ENCODE peak calls at places on chromosomes 13 and 19, in five cellular contexts. J, C, R, I and F are unnamed samples.

GRCh38 chr13:99629641-99630040 is 128.4 kb downstream of the TM9SF2 start:
- DNase-seq in J (no peak), C (no peak), R (no peak), I (no peak), F (no peak)

GRCh38 chr13:99662678-99663077 is 161.4 kb downstream of the TM9SF2 start:
- DNase-seq in J (no peak), C (no peak), R (no peak), I (no peak), F (no peak)

GRCh38 chr19:12867120-12868099 is 13.8 kb downstream of the DNASE2 start:
- DNase-seq in J (peak), C (peak), R (peak), I (peak), F (peak)

GRCh38 chr19:46755853-46756543 is 9.7 kb upstream of the STRN4 start:
- DNase-seq in J (no peak), C (no peak), R (no peak), I (no peak), F (no peak)

GRCh38 chr13:101903890-101904289 is 451.4 kb downstream of the ITGBL1 start:
- DNase-seq in J (no peak), C (no peak), R (no peak), I (no peak), F (no peak)

GRCh38 chr13:114077121-114077937 is 55.1 kb downstream of the RASA3 start:
- DNase-seq in J (no peak), C (no peak), R (no peak), I (no peak), F (no peak)

GRCh38 chr13:37906880-37907279 is 37.3 kb upstream of the TRPC4 start:
- DNase-seq in J (no peak), C (no peak), R (no peak), I (no peak), F (no peak)

GRCh38 chr13:105572401-105572800 is 963.1 kb downstream of the EFNB2 start:
- DNase-seq in J (peak), C (no peak), R (no peak), I (no peak), F (no peak)

GRCh38 chr13:90591260-90591926 is 756.1 kb upstream of the MIR17HG start:
- DNase-seq in J (no peak), C (no peak), R (no peak), I (no peak), F (no peak)

GRCh38 chr19:56126983-56127780 is 6.1 kb upstream of the ZNF787 start:
- DNase-seq in J (no peak), C (no peak), R (no peak), I (no peak), F (no peak)

GRCh38 chr13:92948034-92948433 is 278.6 kb upstream of the GPC6 start:
- DNase-seq in J (no peak), C (no peak), R (no peak), I (no peak), F (no peak)

GRCh38 chr13:34310539-34310938 is 492.6 kb downstream of the RFC3 start:
- DNase-seq in J (no peak), C (no peak), R (no peak), I (no peak), F (no peak)

GRCh38 chr13:94309576-94309975 is 169.9 kb downstream of the DCT start:
- DNase-seq in J (peak), C (no peak), R (no peak), I (no peak), F (no peak)

GRCh38 chr19:5850743-5851293 is 431 bp downstream of the FUT3 start:
- DNase-seq in J (peak), C (no peak), R (no peak), I (no peak), F (no peak)

GRCh38 chr19:20179946-20180345 is 12.9 kb downstream of the ZNF486 start:
- DNase-seq in J (no peak), C (no peak), R (no peak), I (no peak), F (no peak)

GRCh38 chr13:84543976-84544375 is 661.7 kb upstream of the SLITRK1 start:
- DNase-seq in J (no peak), C (no peak), R (no peak), I (no peak), F (no peak)

GRCh38 chr19:49921871-49922755 is 6.9 kb upstream of the ATF5 start:
- DNase-seq in J (peak), C (no peak), R (no peak), I (no peak), F (peak)

GRCh38 chr19:46913852-46914430 is 53.1 kb downstream of the ARHGAP35 start:
- DNase-seq in J (peak), C (no peak), R (no peak), I (no peak), F (no peak)

GRCh38 chr19:44228318-44228717 is 16.0 kb downstream of the ZNF227 start:
- DNase-seq in J (no peak), C (no peak), R (no peak), I (no peak), F (no peak)

GRCh38 chr13:94073006-94073744 is 406.3 kb downstream of the DCT start:
- DNase-seq in J (peak), C (no peak), R (no peak), I (no peak), F (no peak)

GRCh38 chr13:36193151-36193855 is 21.1 kb downstream of the SOHLH2 start:
- DNase-seq in J (no peak), C (no peak), R (no peak), I (no peak), F (peak)

GRCh38 chr13:83702021-83702420 is 180.3 kb downstream of the SLITRK1 start:
- DNase-seq in J (no peak), C (no peak), R (no peak), I (no peak), F (no peak)

GRCh38 chr19:13463296-13463695 is 43.0 kb downstream of the CACNA1A start:
- DNase-seq in J (no peak), C (peak), R (peak), I (peak), F (no peak)

GRCh38 chr19:17137417-17137816 is 61.8 kb downstream of the MYO9B start:
- DNase-seq in J (no peak), C (no peak), R (no peak), I (no peak), F (peak)

GRCh38 chr13:76836311-76836710 is 49.9 kb downstream of the KCTD12 start:
- DNase-seq in J (peak), C (no peak), R (no peak), I (no peak), F (no peak)

GRCh38 chr19:44808463-44809371 is at the start of gene BCAM:
- DNase-seq in J (peak), C (peak), R (peak), I (peak), F (peak)

GRCh38 chr19:4369109-4369887 is 25.9 kb downstream of the MPND start:
- DNase-seq in J (no peak), C (peak), R (peak), I (no peak), F (no peak)

GRCh38 chr13:77514336-77514726 is 21.2 kb upstream of the SCEL start:
- DNase-seq in J (no peak), C (no peak), R (no peak), I (no peak), F (no peak)

GRCh38 chr19:18204394-18205179 is 745 bp upstream of the RAB3A start:
- DNase-seq in J (peak), C (no peak), R (peak), I (peak), F (peak)

GRCh38 chr13:25847145-25847544 is 204.7 kb downstream of the SHISA2 start:
- DNase-seq in J (no peak), C (no peak), R (no peak), I (no peak), F (no peak)

GRCh38 chr19:56601375-56601774 is 6.3 kb downstream of the ZNF71 start:
- DNase-seq in J (no peak), C (no peak), R (no peak), I (no peak), F (no peak)

GRCh38 chr13:48769107-48769704 is 115.5 kb downstream of the CYSLTR2 start:
- DNase-seq in J (peak), C (peak), R (peak), I (peak), F (peak)

GRCh38 chr19:42253245-42254082 is 1.5 kb downstream of the ERF start:
- DNase-seq in J (peak), C (peak), R (peak), I (peak), F (peak)

GRCh38 chr19:30666301-30666803 is 294.2 kb downstream of the ZNF536 start:
- DNase-seq in J (peak), C (peak), R (peak), I (peak), F (no peak)

GRCh38 chr13:99422556-99423220 is 78.6 kb upstream of the TM9SF2 start:
- DNase-seq in J (no peak), C (no peak), R (no peak), I (no peak), F (no peak)

GRCh38 chr19:16394111-16394510 is 69.5 kb downstream of the KLF2 start:
- DNase-seq in J (no peak), C (no peak), R (no peak), I (no peak), F (no peak)

GRCh38 chr13:21684576-21684975 is 13.7 kb downstream of the FGF9 start:
- DNase-seq in J (no peak), C (no peak), R (no peak), I (no peak), F (no peak)

GRCh38 chr19:5953034-5953589 is 24.8 kb downstream of the RANBP3 start:
- DNase-seq in J (peak), C (no peak), R (no peak), I (no peak), F (no peak)

GRCh38 chr19:1094655-1094977 is 559 bp downstream of the POLR2E start:
- DNase-seq in J (no peak), C (no peak), R (no peak), I (no peak), F (no peak)
- H2BK12ac ChIP-seq in J (no peak), C (no peak), R (no peak), I (no peak), F (no peak)

GRCh38 chr13:85935868-85936467 is 136.7 kb upstream of the SLITRK6 start:
- DNase-seq in J (no peak), C (no peak), R (no peak), I (no peak), F (no peak)

DNA sequence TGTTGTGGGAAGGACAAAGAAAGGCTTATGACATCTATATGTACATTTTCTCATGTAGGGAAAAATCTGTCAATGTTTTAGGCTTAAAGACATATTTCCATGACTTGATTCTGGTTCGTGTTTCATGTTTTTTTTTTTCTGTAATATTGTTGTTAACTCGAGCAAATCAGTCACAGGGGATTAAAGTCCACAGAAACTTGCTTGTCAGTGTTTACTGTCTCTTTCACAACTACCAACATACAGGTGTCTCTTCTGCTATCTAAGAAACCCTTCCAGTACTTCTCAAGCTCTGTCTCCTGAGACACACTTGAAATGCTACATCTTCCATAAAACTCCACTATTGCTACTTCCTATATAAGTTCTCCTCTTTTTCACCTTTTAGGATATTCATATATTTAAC is 130.9 kb upstream of the SLITRK6 start:
- DNase-seq in J (no peak), C (no peak), R (no peak), I (no peak), F (no peak)
- H2BK12ac ChIP-seq in J (no peak), C (no peak), R (no peak), I (no peak), F (no peak)

GRCh38 chr13:69198706-69199105 is 908.9 kb upstream of the ATXN8OS start:
- DNase-seq in J (no peak), C (no peak), R (no peak), I (no peak), F (no peak)

GRCh38 chr13:69204620-69205019 is 903.0 kb upstream of the ATXN8OS start:
- DNase-seq in J (no peak), C (no peak), R (no peak), I (no peak), F (no peak)

GRCh38 chr13:69194130-69194529 is 913.5 kb upstream of the ATXN8OS start:
- DNase-seq in J (no peak), C (no peak), R (no peak), I (no peak), F (peak)

GRCh38 chr13:69199664-69200063 is 908.0 kb upstream of the ATXN8OS start:
- DNase-seq in J (no peak), C (no peak), R (no peak), I (peak), F (no peak)
- H2BK12ac ChIP-seq in J (no peak), C (no peak), R (no peak), I (no peak), F (no peak)

GRCh38 chr13:100803091-100803490 is 128.5 kb upstream of the TMTC4 start:
- DNase-seq in J (no peak), C (no peak), R (no peak), I (no peak), F (no peak)

GRCh38 chr13:100797921-100798320 is 123.3 kb upstream of the TMTC4 start:
- DNase-seq in J (no peak), C (no peak), R (no peak), I (no peak), F (no peak)

GRCh38 chr13:100798739-100799361 is 124.3 kb upstream of the TMTC4 start:
- DNase-seq in J (no peak), C (no peak), R (no peak), I (no peak), F (no peak)

GRCh38 chr13:100796463-100796862 is 121.9 kb upstream of the TMTC4 start:
- DNase-seq in J (no peak), C (no peak), R (no peak), I (no peak), F (peak)

DNA sequence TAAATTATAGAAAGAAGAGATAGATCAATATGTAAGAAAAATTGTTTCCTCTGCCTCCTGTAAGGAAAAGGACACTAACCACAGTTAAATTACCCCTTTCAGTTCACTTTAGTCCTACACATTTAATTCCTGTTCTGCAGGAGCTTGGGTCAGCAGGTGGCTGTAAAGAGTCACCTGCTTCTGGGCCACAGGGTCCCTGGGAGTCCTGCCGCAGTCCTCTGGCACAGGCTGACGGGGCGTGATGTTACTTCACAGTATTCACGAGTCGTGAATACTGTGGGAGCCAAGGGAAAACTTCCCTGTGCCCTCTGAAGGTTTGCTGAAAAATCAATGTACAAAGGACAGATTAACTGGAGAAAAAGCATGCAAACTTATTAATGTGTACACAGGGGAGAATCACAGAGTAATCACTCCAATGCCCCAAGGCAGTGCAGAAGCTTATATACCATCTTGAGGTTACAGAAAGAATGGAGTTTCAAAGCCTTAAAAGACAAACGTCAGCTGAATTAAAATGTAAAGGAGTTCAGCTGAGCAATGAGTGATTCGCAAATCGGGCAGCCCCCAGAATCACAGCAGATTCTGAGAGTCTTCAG is 125.8 kb upstream of the TMTC4 start:
- DNase-seq in J (no peak), C (no peak), R (no peak), I (no peak), F (no peak)
- H2BK12ac ChIP-seq in J (no peak), C (no peak), R (no peak), I (no peak), F (no peak)

GRCh38 chr13:71977028-71977427 is 110.0 kb upstream of the DACH1 start:
- DNase-seq in J (no peak), C (no peak), R (no peak), I (no peak), F (no peak)

DNA sequence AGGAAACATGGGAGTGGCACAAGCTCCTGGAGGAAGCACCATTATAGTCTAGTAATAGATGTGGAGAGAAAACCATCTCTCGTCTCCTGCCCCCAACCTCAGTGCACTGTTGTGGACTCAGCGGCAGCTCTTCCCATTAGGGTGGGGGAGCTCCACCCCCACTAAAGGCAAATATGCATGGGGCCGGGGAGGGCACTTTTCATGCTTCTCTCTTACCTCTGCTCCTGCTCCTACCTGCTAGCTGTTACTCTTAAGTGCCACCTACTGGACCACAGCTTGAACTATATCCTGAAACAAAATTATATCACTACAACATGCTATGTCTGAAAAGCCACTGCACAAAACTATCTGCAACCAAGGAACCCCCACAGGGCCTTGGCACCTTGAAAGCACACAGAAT is 112.6 kb upstream of the DACH1 start:
- DNase-seq in J (peak), C (peak), R (peak), I (no peak), F (no peak)
- H2BK12ac ChIP-seq in J (no peak), C (no peak), R (no peak), I (no peak), F (no peak)

GRCh38 chr13:112588490-112589297 is 741 bp upstream of the TUBGCP3 start:
- DNase-seq in J (no peak), C (no peak), R (no peak), I (no peak), F (no peak)

GRCh38 chr13:112586334-112586733 is 1.6 kb downstream of the TUBGCP3 start:
- DNase-seq in J (no peak), C (no peak), R (no peak), I (no peak), F (no peak)

GRCh38 chr13:112587767-112588489 is at the start of gene TUBGCP3:
- DNase-seq in J (peak), C (peak), R (peak), I (peak), F (peak)

GRCh38 chr13:112583592-112584277 is 4.2 kb downstream of the TUBGCP3 start:
- DNase-seq in J (no peak), C (no peak), R (no peak), I (no peak), F (peak)

DNA sequence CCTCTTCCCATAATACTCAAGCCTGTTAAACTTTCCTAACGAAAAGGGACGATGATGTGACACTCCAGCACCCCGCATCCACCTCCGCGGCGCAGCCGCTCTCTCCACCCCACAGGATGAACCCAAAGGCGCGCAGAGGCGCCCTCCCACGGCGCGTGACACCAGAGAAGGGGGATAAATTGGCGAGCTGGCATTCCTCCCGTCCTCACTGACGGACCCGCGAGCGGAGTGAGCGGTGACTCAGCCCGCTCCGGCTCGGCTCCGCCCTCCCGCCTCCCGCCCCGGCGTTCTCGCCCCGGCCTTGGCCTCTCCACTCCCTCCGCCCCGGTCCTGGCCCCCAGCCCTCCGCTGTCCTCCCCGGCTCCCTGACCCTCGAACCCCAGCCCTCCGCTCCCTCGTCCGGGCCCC is 590 bp downstream of the TUBGCP3 start:
- DNase-seq in J (peak), C (peak), R (peak), I (peak), F (peak)
- H2BK12ac ChIP-seq in J (no peak), C (no peak), R (no peak), I (peak), F (peak)